ENCODE peak calls at places on chromosomes 5 and 9, in five cellular contexts. V is RWPE1; W is fibroblast of lung; S is CD4-positive, alpha-beta T cell; L is HCT116. Y is an unnamed sample.

GRCh38 chr5:119792154-119792799 is 162.9 kb downstream of the FAM170A start:
- DNase-seq in V (no peak), W (no peak), S (no peak), L (no peak), Y (no peak)

GRCh38 chr9:20929276-20929675 is 102.2 kb downstream of the HACD4 start:
- DNase-seq in V (no peak), W (no peak), S (no peak), L (no peak), Y (no peak)

GRCh38 chr5:71938886-71939285 is 168.4 kb upstream of the MAP1B start:
- DNase-seq in V (peak; percentile 41), W (no peak), S (no peak), L (no peak), Y (peak; percentile 35)

GRCh38 chr9:98536542-98537173 is 172.1 kb downstream of the GABBR2 start:
- DNase-seq in V (no peak), W (no peak), S (no peak), L (no peak), Y (peak; percentile 28)

GRCh38 chr9:90642570-90643539 is at the start of gene DIRAS2:
- DNase-seq in V (peak; percentile 62), W (peak; percentile 57), S (no peak), L (peak; percentile 6), Y (peak; percentile 33)

GRCh38 chr5:81208904-81209303 is 24.2 kb upstream of the CKMT2 start:
- DNase-seq in V (peak; percentile 66), W (no peak), S (no peak), L (no peak), Y (no peak)

GRCh38 chr9:101580076-101580475 is 14.7 kb downstream of the PPP3R2 start:
- DNase-seq in V (no peak), W (no peak), S (no peak), L (no peak), Y (no peak)

GRCh38 chr9:134063088-134063875 is 4.5 kb downstream of the BRD3 start:
- DNase-seq in V (no peak), W (no peak), S (no peak), L (no peak), Y (no peak)

GRCh38 chr9:127680846-127681245 is 25.9 kb upstream of the CFAP157 start:
- DNase-seq in V (no peak), W (no peak), S (no peak), L (no peak), Y (no peak)

GRCh38 chr5:43041669-43042175 is 1.6 kb upstream of the ANXA2R start:
- DNase-seq in V (no peak), W (peak; percentile 91), S (peak; percentile 58), L (no peak), Y (peak; percentile 81)

GRCh38 chr5:113278976-113279375 is 155.8 kb downstream of the TSSK1B start:
- DNase-seq in V (no peak), W (peak; percentile 78), S (no peak), L (no peak), Y (no peak)

GRCh38 chr5:96758621-96759020 is 49.1 kb downstream of the ERAP1 start:
- DNase-seq in V (no peak), W (peak; percentile 69), S (no peak), L (no peak), Y (no peak)

GRCh38 chr5:10509593-10509992 is 54.3 kb upstream of the ANKRD33B start:
- DNase-seq in V (no peak), W (no peak), S (no peak), L (no peak), Y (no peak)

GRCh38 chr5:80754900-80755299 is 100.1 kb upstream of the DHFR start:
- DNase-seq in V (no peak), W (peak; percentile 65), S (no peak), L (no peak), Y (no peak)

GRCh38 chr5:31463341-31463740 is 68.6 kb downstream of the DROSHA start:
- DNase-seq in V (no peak), W (peak; percentile 35), S (no peak), L (no peak), Y (no peak)

GRCh38 chr5:132774406-132774805 is 2.6 kb downstream of the SEPTIN8 start:
- DNase-seq in V (no peak), W (no peak), S (no peak), L (no peak), Y (no peak)

GRCh38 chr5:6875376-6875775 is 162.1 kb downstream of the TENT4A start:
- DNase-seq in V (peak; percentile 29), W (no peak), S (no peak), L (no peak), Y (peak; percentile 13)

GRCh38 chr9:99299214-99300102 is 77.4 kb downstream of the SEC61B start:
- DNase-seq in V (peak; percentile 72), W (peak; percentile 68), S (no peak), L (no peak), Y (peak; percentile 56)

GRCh38 chr5:117888688-117889087 is 1099.7 kb downstream of the DTWD2 start:
- DNase-seq in V (no peak), W (no peak), S (no peak), L (no peak), Y (peak; percentile 14)

GRCh38 chr5:163705983-163706771 is 200.8 kb downstream of the MAT2B start:
- DNase-seq in V (peak; percentile 26), W (peak; percentile 78), S (no peak), L (no peak), Y (no peak)

GRCh38 chr5:23506329-23507236 is 826 bp upstream of the PRDM9 start:
- DNase-seq in V (peak; percentile 6), W (no peak), S (no peak), L (no peak), Y (peak; percentile 62)

GRCh38 chr9:98314381-98315066 is 59.1 kb upstream of the TBC1D2 start:
- DNase-seq in V (peak; percentile 70), W (peak; percentile 47), S (no peak), L (no peak), Y (peak; percentile 66)

GRCh38 chr9:101072259-101072658 is 43.7 kb downstream of the PLPPR1 start:
- DNase-seq in V (no peak), W (no peak), S (no peak), L (no peak), Y (no peak)

GRCh38 chr9:13026956-13027355 is 252.1 kb downstream of the LURAP1L start:
- DNase-seq in V (no peak), W (no peak), S (no peak), L (no peak), Y (no peak)

GRCh38 chr9:129716091-129716490 is 36.8 kb downstream of the PTGES start:
- DNase-seq in V (no peak), W (peak; percentile 48), S (no peak), L (no peak), Y (no peak)

GRCh38 chr5:30574761-30575160 is 618.7 kb upstream of the CDH6 start:
- DNase-seq in V (no peak), W (peak; percentile 45), S (no peak), L (no peak), Y (peak; percentile 37)

GRCh38 chr5:161847896-161848510 is at the start of gene GABRA1:
- DNase-seq in V (no peak), W (no peak), S (no peak), L (no peak), Y (no peak)

GRCh38 chr5:139177809-139178581 is 20.2 kb downstream of the SIL1 start:
- DNase-seq in V (no peak), W (no peak), S (no peak), L (no peak), Y (peak; percentile 33)
- TF ChIP-seq CTCF in V (no peak), W (no peak), S (no peak), L (no peak), Y (no peak)

GRCh38 chr5:151024440-151024839 is 4.0 kb downstream of the GPX3 start:
- DNase-seq in V (no peak), W (no peak), S (no peak), L (no peak), Y (peak; percentile 41)
- TF ChIP-seq CTCF in V (no peak), W (no peak), S (no peak), L (no peak), Y (no peak)

DNA sequence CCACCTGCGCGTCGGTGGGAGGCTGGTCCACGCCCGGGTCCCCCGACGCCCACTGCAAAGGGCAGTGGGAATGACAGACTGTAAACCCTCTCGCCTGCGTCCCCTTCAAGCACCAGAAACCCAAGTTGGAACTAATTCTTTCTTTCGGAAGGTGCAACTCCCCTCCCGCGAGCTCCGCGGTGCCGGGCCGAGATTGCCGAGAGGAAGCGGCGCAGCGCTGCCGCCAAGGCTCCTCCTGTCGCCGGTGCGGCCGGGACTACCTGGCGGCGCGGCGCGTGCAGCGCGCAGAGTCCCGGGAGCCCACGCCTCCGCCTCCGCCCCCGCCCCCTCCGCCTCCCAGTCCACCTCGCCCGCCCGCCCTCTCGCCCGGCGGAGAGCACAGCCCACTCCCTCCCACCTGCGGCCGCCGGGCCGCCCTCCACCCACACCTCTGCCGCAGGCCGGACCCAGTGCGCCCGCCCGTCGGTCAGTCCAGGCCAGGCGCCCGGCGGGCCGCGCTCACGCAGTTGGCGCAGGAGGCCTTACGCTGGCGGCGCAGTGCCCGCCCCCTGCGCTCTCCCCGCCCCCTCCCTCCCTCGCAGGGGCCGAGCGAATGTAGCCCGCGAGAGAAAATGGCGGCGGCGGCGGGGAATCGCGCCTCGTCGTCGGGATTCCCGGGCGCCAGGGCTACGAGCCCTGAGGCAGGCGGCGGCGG is at the start of gene MAP3K1:
- DNase-seq in V (peak; percentile 89), W (peak; percentile 60), S (peak; percentile 69), L (no peak), Y (peak; percentile 73)
- TF ChIP-seq CTCF in V (no peak), W (no peak), S (no peak), L (no peak), Y (no peak)

DNA sequence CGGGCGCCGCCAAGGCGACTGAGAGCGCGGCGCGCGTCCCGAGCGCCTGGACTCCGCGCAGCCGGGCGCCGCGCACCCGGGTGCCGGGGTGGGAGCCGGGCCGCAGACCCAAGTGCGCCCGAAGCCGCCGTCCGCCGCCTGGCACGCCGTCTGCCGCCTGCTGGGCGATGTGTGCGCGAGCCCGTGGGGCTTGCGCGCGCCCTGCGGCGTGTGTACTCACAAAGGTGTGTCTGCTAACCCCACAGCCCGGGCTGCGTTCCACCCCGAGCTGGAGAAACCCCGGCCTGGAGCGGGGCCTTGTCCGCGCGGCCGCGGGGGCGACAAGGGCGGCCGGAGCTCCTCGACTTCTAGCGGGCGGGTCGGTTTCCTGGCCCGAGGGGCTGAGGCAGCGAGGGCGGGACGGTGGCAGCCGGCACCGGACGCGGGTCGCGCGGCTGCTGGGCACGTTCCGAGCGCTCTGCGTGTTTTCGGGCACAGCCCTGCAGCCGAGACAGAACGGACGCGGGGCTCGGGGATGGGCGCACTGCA is 1.1 kb upstream of the ZSWIM6 start:
- DNase-seq in V (peak; percentile 80), W (peak; percentile 81), S (peak; percentile 63), L (no peak), Y (peak; percentile 68)
- TF ChIP-seq CTCF in V (peak; percentile 74), W (peak; percentile 33), S (no peak), L (no peak), Y (peak; percentile 58)

DNA sequence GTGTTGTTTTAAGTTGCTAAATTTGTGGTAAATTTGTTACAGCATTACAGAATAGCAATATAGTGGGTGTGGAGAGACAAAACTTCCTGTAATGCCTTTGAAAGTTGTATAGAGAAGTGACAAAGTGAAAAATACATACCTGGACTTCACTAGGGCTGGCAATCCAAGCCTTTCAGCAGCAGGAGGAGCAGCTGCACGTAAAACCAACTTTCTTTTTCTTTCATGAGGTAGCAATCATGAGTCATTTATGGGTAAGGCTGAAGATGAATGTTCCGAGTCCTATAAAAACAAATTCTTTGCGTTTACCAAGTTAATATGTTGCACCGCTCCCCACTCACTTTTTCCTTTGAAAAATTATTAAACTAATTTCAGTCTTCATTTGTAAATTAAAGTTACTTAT is 1138.2 kb downstream of the TAF11L14 start:
- DNase-seq in V (peak; percentile 60), W (peak; percentile 37), S (no peak), L (no peak), Y (peak; percentile 74)
- TF ChIP-seq CTCF in V (peak; percentile 77), W (no peak), S (no peak), L (no peak), Y (peak; percentile 74)

Y was measured in MCF 10A.